ENCODE peak calls at places on chromosomes 6 and 20, in four cellular contexts. S is IMR-90, F is neuronal stem cell, H is PC-3. K is an unnamed sample.

GRCh38 chr6:137339929-137340559 is 120.9 kb upstream of the IFNGR1 start:
- DNase-seq in S (no peak), F (peak; percentile 57), H (no peak), K (no peak)

GRCh38 chr6:25320459-25320858 is 41.3 kb downstream of the CARMIL1 start:
- DNase-seq in S (no peak), F (no peak), H (no peak), K (no peak)

GRCh38 chr20:10047427-10047826 is 12.6 kb downstream of the ANKEF1 start:
- DNase-seq in S (peak; percentile 1), F (peak; percentile 21), H (peak; percentile 30), K (no peak)

GRCh38 chr20:62201173-62202082 is 18.6 kb downstream of the MTG2 start:
- DNase-seq in S (no peak), F (no peak), H (no peak), K (peak; percentile 44)

GRCh38 chr6:83708970-83709747 is at the start of gene SNAP91:
- DNase-seq in S (no peak), F (peak; percentile 80), H (no peak), K (peak; percentile 59)

GRCh38 chr20:12827796-12828406 is 180.9 kb upstream of the SPTLC3 start:
- DNase-seq in S (no peak), F (no peak), H (no peak), K (no peak)

GRCh38 chr6:149316740-149317655 is 514 bp upstream of the TAB2 start:
- DNase-seq in S (peak; percentile 89), F (peak; percentile 93), H (peak; percentile 86), K (peak; percentile 98)

GRCh38 chr6:40755046-40755681 is 168.0 kb upstream of the LRFN2 start:
- DNase-seq in S (peak; percentile 56), F (no peak), H (no peak), K (peak; percentile 97)

GRCh38 chr6:53894086-53894485 is 99.3 kb downstream of the LRRC1 start:
- DNase-seq in S (peak; percentile 61), F (no peak), H (peak; percentile 50), K (no peak)

GRCh38 chr20:51425347-51426106 is 117.0 kb downstream of the NFATC2 start:
- DNase-seq in S (no peak), F (no peak), H (no peak), K (no peak)

GRCh38 chr20:2519115-2519815 is 10.6 kb upstream of the ZNF343 start:
- DNase-seq in S (peak; percentile 87), F (no peak), H (no peak), K (no peak)

GRCh38 chr20:63106108-63106764 is 99.5 kb upstream of the BHLHE23 start:
- DNase-seq in S (peak; percentile 4), F (no peak), H (peak; percentile 65), K (peak; percentile 87)

GRCh38 chr6:89042664-89043063 is 37.9 kb upstream of the PNRC1 start:
- DNase-seq in S (no peak), F (no peak), H (no peak), K (no peak)

GRCh38 chr6:135503703-135504475 is 6.3 kb upstream of the AHI1 start:
- DNase-seq in S (peak; percentile 54), F (no peak), H (no peak), K (no peak)

GRCh38 chr20:34984756-34985261 is 29.1 kb downstream of the MYH7B start:
- DNase-seq in S (no peak), F (no peak), H (peak; percentile 61), K (peak; percentile 88)

GRCh38 chr20:24339179-24339578 is 130.2 kb upstream of the SYNDIG1 start:
- DNase-seq in S (no peak), F (no peak), H (no peak), K (no peak)

GRCh38 chr6:110537208-110538123 is 61.1 kb upstream of the SLC22A16 start:
- DNase-seq in S (peak; percentile 97), F (no peak), H (peak; percentile 93), K (peak; percentile 79)

GRCh38 chr6:137102851-137103492 is 58.2 kb upstream of the IL20RA start:
- DNase-seq in S (no peak), F (no peak), H (no peak), K (no peak)

GRCh38 chr6:53282741-53283140 is 66.0 kb downstream of the ELOVL5 start:
- DNase-seq in S (no peak), F (no peak), H (no peak), K (peak; percentile 63)

GRCh38 chr20:14826926-14827325 is 489.5 kb upstream of the FLRT3 start:
- DNase-seq in S (no peak), F (no peak), H (no peak), K (no peak)

GRCh38 chr20:1225263-1225728 is 548 bp upstream of the RAD21L1 start:
- DNase-seq in S (no peak), F (no peak), H (peak; percentile 41), K (no peak)

GRCh38 chr6:112332274-112332673 is 14.9 kb upstream of the RFPL4B start:
- DNase-seq in S (peak; percentile 82), F (no peak), H (no peak), K (no peak)

GRCh38 chr6:65569505-65569904 is 137.5 kb downstream of the EYS start:
- DNase-seq in S (no peak), F (no peak), H (peak; percentile 45), K (no peak)

GRCh38 chr6:27205375-27206278 is 41.9 kb upstream of the PRSS16 start:
- DNase-seq in S (peak; percentile 24), F (no peak), H (no peak), K (no peak)

GRCh38 chr20:62066983-62067433 is 1.3 kb upstream of the TAF4 start:
- DNase-seq in S (no peak), F (no peak), H (no peak), K (peak; percentile 79)

GRCh38 chr20:47220161-47220582 is 136.3 kb downstream of the ZMYND8 start:
- DNase-seq in S (no peak), F (peak; percentile 32), H (peak; percentile 55), K (no peak)

GRCh38 chr20:20706285-20706684 is 6.2 kb downstream of the RALGAPA2 start:
- DNase-seq in S (no peak), F (no peak), H (no peak), K (no peak)

GRCh38 chr6:89454300-89454699 is 21.3 kb downstream of the ANKRD6 start:
- DNase-seq in S (no peak), F (no peak), H (no peak), K (no peak)

GRCh38 chr6:312704-313485 is 20.6 kb downstream of the DUSP22 start:
- DNase-seq in S (no peak), F (no peak), H (no peak), K (no peak)

GRCh38 chr6:170429457-170429856 is 122.9 kb downstream of the FAM120B start:
- DNase-seq in S (no peak), F (no peak), H (no peak), K (peak; percentile 87)

GRCh38 chr6:16635810-16636602 is 125.3 kb downstream of the ATXN1 start:
- DNase-seq in S (peak; percentile 66), F (no peak), H (peak; percentile 91), K (no peak)
- H2AFZ ChIP-seq in S (no peak overlapping the region), F (peak overlapping the region; percentile 25), H (peak overlapping the region; percentile 10), K (no peak overlapping the region)

DNA sequence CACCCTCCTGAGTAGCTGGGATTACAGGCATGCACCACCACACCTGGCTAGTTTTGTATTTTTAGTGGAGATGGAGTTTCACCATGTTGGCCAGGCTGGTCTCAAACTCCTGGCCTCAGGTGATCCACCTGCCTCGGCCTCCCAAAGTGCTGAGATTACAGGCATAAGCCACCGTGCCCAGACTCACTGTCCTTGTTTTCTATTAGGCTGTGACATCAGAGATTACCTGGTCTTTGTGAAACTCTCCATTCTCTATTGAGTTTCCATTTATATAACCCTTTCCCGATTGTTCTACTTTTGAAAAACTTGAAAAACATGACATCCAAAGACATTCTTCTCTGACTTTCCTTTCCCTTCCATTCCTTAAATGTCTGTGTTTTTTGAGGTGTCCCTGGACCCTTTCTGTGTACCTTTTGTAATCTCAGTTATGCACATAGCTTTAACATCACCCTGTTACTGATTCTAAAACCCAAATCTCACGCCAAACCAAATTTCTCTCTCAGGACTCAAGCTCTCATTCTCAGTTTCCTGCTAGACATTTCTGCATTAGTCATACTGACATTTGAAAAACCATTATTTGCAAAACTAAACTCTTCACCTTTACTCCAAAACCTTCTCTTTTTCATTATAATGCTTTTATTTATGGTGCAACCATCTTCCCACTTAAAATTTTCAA is 137.0 kb downstream of the KHDC1L start:
- DNase-seq in S (no peak), F (no peak), H (no peak), K (no peak)
- H2AFZ ChIP-seq in S (no peak overlapping the region), F (no peak overlapping the region), H (no peak overlapping the region), K (no peak overlapping the region)

DNA sequence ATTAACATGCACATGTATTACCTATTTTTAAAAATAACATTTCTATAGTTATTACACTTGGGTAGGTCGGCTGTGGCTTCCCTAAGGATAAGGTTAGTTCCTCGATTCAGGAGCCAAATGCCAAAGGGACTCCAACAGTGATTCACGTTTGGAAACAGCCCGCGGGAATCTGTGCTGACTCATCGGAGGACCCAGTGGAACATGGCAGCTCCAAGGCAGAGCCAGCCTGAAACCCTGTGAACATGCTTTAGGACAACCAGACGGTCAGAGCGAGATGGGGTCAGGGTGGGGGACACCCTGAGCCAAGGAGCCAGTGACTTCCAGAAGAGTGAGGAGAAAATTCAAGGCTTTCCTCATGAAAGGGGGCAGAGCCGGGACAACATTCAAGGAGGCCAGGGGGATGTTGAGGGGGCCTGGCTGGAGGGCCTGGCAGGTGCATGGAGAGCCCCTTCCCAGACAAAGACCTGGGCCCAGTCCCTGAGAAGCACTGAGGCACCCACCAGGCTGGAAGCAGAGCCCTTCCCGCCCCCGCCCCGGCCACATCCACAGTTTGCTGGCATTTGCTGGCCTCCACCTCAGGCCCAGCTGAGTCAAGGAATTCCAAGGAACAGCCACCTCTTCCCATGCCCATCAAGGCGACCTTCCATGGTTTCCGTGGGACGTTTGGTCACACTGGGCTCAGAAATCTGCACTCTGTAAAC is 133.2 kb downstream of the SNX5 start:
- DNase-seq in S (peak; percentile 86), F (no peak), H (peak; percentile 97), K (peak; percentile 90)
- H2AFZ ChIP-seq in S (peak overlapping the region; percentile 73), F (no peak overlapping the region), H (peak overlapping the region; percentile 86), K (peak overlapping the region; percentile 62)

GRCh38 chr6:30511147-30511546 is 21.8 kb downstream of the HLA-E start:
- DNase-seq in S (no peak), F (no peak), H (no peak), K (no peak)

GRCh38 chr6:30510419-30510818 is 21.1 kb downstream of the HLA-E start:
- DNase-seq in S (no peak), F (no peak), H (no peak), K (no peak)

GRCh38 chr6:30507849-30508843 is 18.8 kb downstream of the HLA-E start:
- DNase-seq in S (no peak), F (no peak), H (no peak), K (no peak)

GRCh38 chr6:30513451-30513850 is 24.1 kb downstream of the HLA-E start:
- DNase-seq in S (no peak), F (no peak), H (no peak), K (no peak)

DNA sequence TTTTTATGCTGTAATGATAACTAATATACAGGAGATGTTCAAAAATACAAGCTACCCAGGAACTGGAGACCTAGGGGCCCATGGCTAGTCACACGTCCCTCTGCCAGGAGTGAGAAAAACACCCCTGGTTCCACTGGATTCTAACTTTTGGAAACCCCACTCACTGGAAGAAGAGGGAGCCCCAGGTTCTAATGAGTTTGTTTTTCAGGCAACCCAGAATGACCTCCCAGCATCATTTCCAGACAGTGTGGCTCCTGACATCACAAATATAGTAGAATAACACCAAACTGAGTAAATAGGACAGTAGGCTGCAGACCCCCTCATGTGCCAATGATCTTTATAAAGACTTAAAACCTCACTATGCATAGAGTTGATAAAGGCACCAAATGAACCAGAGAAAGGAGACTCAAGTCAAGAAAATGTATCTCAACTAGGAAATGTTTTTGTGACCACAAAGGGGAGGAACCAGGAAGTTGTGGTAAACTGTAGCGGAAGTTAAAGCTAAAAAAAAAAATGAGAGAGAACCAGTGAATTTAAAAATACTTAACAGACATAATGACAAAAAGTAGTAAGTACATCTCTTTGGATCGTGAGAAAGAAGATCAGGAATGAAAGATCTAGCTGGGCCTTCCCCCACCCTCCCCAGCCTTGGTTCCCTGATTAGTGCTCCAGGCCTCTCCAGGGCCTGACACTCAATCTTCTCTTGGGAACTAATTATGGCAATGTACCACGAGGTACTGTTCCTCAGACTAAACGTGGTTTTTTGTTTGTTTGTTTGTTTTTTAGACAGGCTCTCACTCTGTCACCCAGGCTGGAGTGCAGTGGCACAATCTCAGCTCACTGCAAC is 19.8 kb downstream of the HLA-E start:
- DNase-seq in S (peak; percentile 51), F (no peak), H (peak; percentile 25), K (no peak)
- H2AFZ ChIP-seq in S (peak overlapping the region; percentile 79), F (no peak overlapping the region), H (peak overlapping the region; percentile 40), K (peak overlapping the region; percentile 86)

K was measured in osteoblast.